ENCODE peak calls at places on chromosomes 3 and 15, in eight cellular contexts. W is upper lobe of left lung, V is uterus, C is transverse colon, K is A549, O is Peyer's patch, J is heart left ventricle, H is GM12878. U is an unnamed sample.

GRCh38 chr3:107877936-107878335 is 212.9 kb downstream of the CD47 start:
- DNase-seq in W (no peak), V (no peak), C (no peak), K (no peak), O (no peak), J (no peak), H (no peak), U (no peak)

GRCh38 chr15:28985691-28986090 is 99.9 kb downstream of the APBA2 start:
- DNase-seq in W (no peak), V (no peak), C (no peak), K (no peak), O (no peak), J (no peak), H (no peak), U (no peak)

GRCh38 chr3:33982269-33982798 is 183.9 kb downstream of the PDCD6IP start:
- DNase-seq in W (no peak), V (no peak), C (no peak), K (no peak), O (no peak), J (no peak), H (no peak), U (no peak)

GRCh38 chr3:158808697-158809096 is 6.8 kb downstream of the MFSD1 start:
- DNase-seq in W (peak), V (no peak), C (no peak), K (no peak), O (no peak), J (no peak), H (no peak), U (peak)

GRCh38 chr3:25293736-25294135 is 134.3 kb upstream of the RARB start:
- DNase-seq in W (no peak), V (peak), C (no peak), K (no peak), O (no peak), J (no peak), H (no peak), U (no peak)

GRCh38 chr15:89898146-89898545 is 4.4 kb upstream of the AP3S2 start:
- DNase-seq in W (no peak), V (no peak), C (no peak), K (no peak), O (no peak), J (no peak), H (no peak), U (no peak)

GRCh38 chr3:107416886-107417285 is 39.6 kb downstream of the CCDC54 start:
- DNase-seq in W (no peak), V (no peak), C (no peak), K (no peak), O (no peak), J (no peak), H (no peak), U (no peak)

GRCh38 chr3:158105124-158105709 is 1.0 kb downstream of the SHOX2 start:
- DNase-seq in W (no peak), V (peak), C (no peak), K (peak), O (peak), J (no peak), H (no peak), U (peak)

GRCh38 chr3:114057011-114057347 is 442 bp downstream of the QTRT2 start:
- DNase-seq in W (no peak), V (no peak), C (no peak), K (peak), O (no peak), J (peak), H (no peak), U (no peak)

GRCh38 chr15:73697033-73697467 is 12.9 kb downstream of the CD276 start:
- DNase-seq in W (peak), V (peak), C (peak), K (no peak), O (peak), J (peak), H (peak), U (peak)

GRCh38 chr3:184233127-184233843 is 3.9 kb downstream of the VWA5B2 start:
- DNase-seq in W (no peak), V (no peak), C (no peak), K (no peak), O (no peak), J (no peak), H (no peak), U (no peak)

GRCh38 chr15:43792761-43793493 is 807 bp downstream of the SERF2 start:
- DNase-seq in W (peak), V (no peak), C (peak), K (peak), O (no peak), J (peak), H (no peak), U (no peak)
- TF ChIP-seq POLR2A in W (peak), V (no peak), C (peak), K (no peak), O (no peak), J (no peak), H (peak), U (no peak)

DNA sequence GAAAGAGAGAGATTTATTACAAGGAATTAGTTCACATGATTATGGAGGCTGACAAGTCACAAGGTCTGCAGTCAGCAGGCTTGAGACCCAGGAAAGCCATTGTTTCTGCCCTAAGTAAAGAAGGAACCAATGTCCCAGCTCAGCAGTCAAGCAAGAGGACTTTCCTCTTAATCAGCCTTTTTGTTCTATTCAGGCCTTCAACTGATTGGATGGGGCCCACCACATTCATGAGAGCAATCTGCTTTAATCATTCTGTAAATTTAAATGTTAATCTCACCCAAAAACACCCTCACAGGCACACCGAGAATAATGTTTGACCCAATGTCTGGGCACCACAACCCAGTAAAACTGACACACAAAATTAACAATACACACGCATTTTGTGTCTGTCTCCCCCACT is 64.3 kb downstream of the TRIM42 start:
- DNase-seq in W (no peak), V (no peak), C (no peak), K (no peak), O (no peak), J (no peak), H (no peak), U (no peak)
- TF ChIP-seq POLR2A in W (no peak), V (no peak), C (no peak), K (no peak), O (no peak), J (no peak), H (no peak), U (no peak)

GRCh38 chr3:42036483-42036823 is 54.7 kb upstream of the TRAK1 start:
- DNase-seq in W (peak), V (no peak), C (no peak), K (peak), O (no peak), J (no peak), H (no peak), U (peak)
- TF ChIP-seq POLR2A in W (no peak), V (peak), C (peak), K (no peak), O (no peak), J (peak), H (no peak), U (no peak)

GRCh38 chr3:66498718-66499611 is 1.9 kb downstream of the LRIG1 start:
- DNase-seq in W (peak), V (no peak), C (no peak), K (no peak), O (no peak), J (peak), H (no peak), U (no peak)

GRCh38 chr3:66501483-66502266 is 853 bp upstream of the LRIG1 start:
- DNase-seq in W (no peak), V (peak), C (no peak), K (no peak), O (no peak), J (no peak), H (no peak), U (no peak)

GRCh38 chr3:66499881-66500574 is 794 bp downstream of the LRIG1 start:
- DNase-seq in W (no peak), V (peak), C (peak), K (peak), O (peak), J (peak), H (no peak), U (peak)

GRCh38 chr3:66502267-66502874 is 1.5 kb upstream of the LRIG1 start:
- DNase-seq in W (no peak), V (no peak), C (no peak), K (no peak), O (no peak), J (no peak), H (no peak), U (no peak)

GRCh38 chr3:66500575-66501482 is at the start of gene LRIG1:
- DNase-seq in W (peak), V (peak), C (peak), K (peak), O (peak), J (peak), H (peak), U (peak)
- TF ChIP-seq POLR2A in W (peak), V (peak), C (peak), K (peak), O (peak), J (peak), H (peak), U (peak)

GRCh38 chr15:51992953-51993352 is 21.4 kb upstream of the LEO1 start:
- DNase-seq in W (no peak), V (no peak), C (no peak), K (no peak), O (no peak), J (no peak), H (no peak), U (no peak)

DNA sequence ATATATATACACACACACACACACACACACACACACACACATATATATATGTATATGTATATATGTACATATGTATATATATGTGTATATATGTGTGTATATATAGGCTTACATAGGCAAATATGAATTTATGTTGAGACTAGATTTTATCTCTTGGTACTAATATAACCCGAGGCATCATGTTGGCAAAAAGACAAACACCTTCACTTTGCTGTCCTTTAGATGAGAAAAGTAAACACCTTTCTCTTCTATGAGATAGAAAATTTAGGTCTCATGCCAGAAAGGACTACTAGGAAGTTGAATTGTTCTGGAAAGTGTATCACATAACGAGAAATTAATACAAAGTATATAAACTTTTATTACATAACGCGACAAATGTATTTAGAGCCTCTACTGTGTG is 19.6 kb upstream of the LEO1 start:
- DNase-seq in W (no peak), V (no peak), C (no peak), K (no peak), O (no peak), J (no peak), H (no peak), U (no peak)
- TF ChIP-seq POLR2A in W (no peak), V (no peak), C (no peak), K (no peak), O (no peak), J (no peak), H (no peak), U (no peak)

GRCh38 chr3:196051336-196052076 is 30.4 kb downstream of the TFRC start:
- DNase-seq in W (no peak), V (no peak), C (no peak), K (no peak), O (no peak), J (no peak), H (no peak), U (no peak)

GRCh38 chr3:196055683-196056270 is 26.1 kb downstream of the TFRC start:
- DNase-seq in W (peak), V (no peak), C (no peak), K (no peak), O (no peak), J (peak), H (no peak), U (no peak)

GRCh38 chr3:196055267-196055666 is 26.6 kb downstream of the TFRC start:
- DNase-seq in W (no peak), V (no peak), C (no peak), K (no peak), O (no peak), J (no peak), H (no peak), U (no peak)

GRCh38 chr3:196050597-196050996 is 31.3 kb downstream of the TFRC start:
- DNase-seq in W (no peak), V (no peak), C (no peak), K (no peak), O (no peak), J (no peak), H (no peak), U (no peak)

GRCh38 chr3:196053487-196053886 is 28.4 kb downstream of the TFRC start:
- DNase-seq in W (no peak), V (no peak), C (no peak), K (no peak), O (no peak), J (no peak), H (no peak), U (no peak)
- TF ChIP-seq POLR2A in W (no peak), V (no peak), C (no peak), K (no peak), O (no peak), J (no peak), H (no peak), U (no peak)

GRCh38 chr3:105868450-105868744 is 415 bp downstream of the CBLB start:
- DNase-seq in W (peak), V (peak), C (peak), K (peak), O (peak), J (peak), H (no peak), U (peak)
- TF ChIP-seq POLR2A in W (no peak), V (no peak), C (no peak), K (no peak), O (no peak), J (no peak), H (peak), U (no peak)

GRCh38 chr3:183098538-183099025 is 714 bp downstream of the MCCC1 start:
- DNase-seq in W (no peak), V (no peak), C (no peak), K (no peak), O (no peak), J (no peak), H (no peak), U (peak)

GRCh38 chr3:183099838-183100204 is 525 bp upstream of the MCCC1 start:
- DNase-seq in W (no peak), V (no peak), C (no peak), K (no peak), O (no peak), J (no peak), H (no peak), U (no peak)

GRCh38 chr3:183100376-183100775 is 1.1 kb upstream of the MCCC1 start:
- DNase-seq in W (no peak), V (no peak), C (no peak), K (no peak), O (no peak), J (no peak), H (no peak), U (no peak)

GRCh38 chr3:183094711-183095110 is 4.6 kb downstream of the MCCC1 start:
- DNase-seq in W (peak), V (no peak), C (no peak), K (no peak), O (no peak), J (no peak), H (no peak), U (no peak)

GRCh38 chr3:183099026-183099837 is at the start of gene MCCC1:
- DNase-seq in W (peak), V (peak), C (peak), K (peak), O (peak), J (peak), H (peak), U (peak)
- TF ChIP-seq POLR2A in W (peak), V (peak), C (peak), K (peak), O (peak), J (peak), H (peak), U (peak)

GRCh38 chr3:140522653-140523380 is 155.0 kb upstream of the TRIM42 start:
- DNase-seq in W (no peak), V (no peak), C (no peak), K (no peak), O (no peak), J (no peak), H (no peak), U (no peak)
- TF ChIP-seq POLR2A in W (no peak), V (no peak), C (no peak), K (no peak), O (no peak), J (no peak), H (no peak), U (no peak)

GRCh38 chr3:50298836-50299637 is at the start of the genes HYAL3 and NAA80:
- DNase-seq in W (peak), V (peak), C (peak), K (peak), O (peak), J (peak), H (peak), U (peak)
- TF ChIP-seq POLR2A in W (peak), V (peak), C (peak), K (peak), O (peak), J (peak), H (peak), U (peak)